ENCODE peak calls at places on chromosome 15, in eight cellular contexts. P is RWPE1, L is SK-N-SH, G is stomach, K is AG04450, R is PC-9, A is upper lobe of right lung, D is body of pancreas. B is an unnamed sample.

GRCh38 chr15:39357478-39358268 is 223.2 kb upstream of the THBS1 start:
- DNase-seq in P (no peak), L (no peak), D (no peak), K (no peak), G (no peak), R (no peak), A (no peak), B (no peak)

GRCh38 chr15:65081270-65081669 is 4.7 kb downstream of the KBTBD13 start:
- DNase-seq in A (no peak), K (no peak), D (no peak), R (no peak), L (no peak), G (no peak), P (no peak), B (no peak)

GRCh38 chr15:55741592-55742497 is 1.1 kb downstream of the PRTG start:
- DNase-seq in G (no peak), R (no peak), K (no peak), L (peak), A (peak), D (peak), P (peak), B (peak)

GRCh38 chr15:99925661-99926461 is 192.6 kb upstream of the LYSMD4 start:
- DNase-seq in K (no peak), L (peak), D (peak), G (peak), P (peak), R (no peak), A (peak), B (peak)

GRCh38 chr15:93196136-93196670 is 107.2 kb upstream of the RGMA start:
- DNase-seq in R (no peak), A (no peak), L (no peak), G (no peak), K (no peak), P (no peak), D (no peak), B (no peak)

GRCh38 chr15:47817825-47818681 is 100.7 kb downstream of the SEMA6D start:
- DNase-seq in R (no peak), A (no peak), K (no peak), P (no peak), G (no peak), L (peak), D (no peak), B (no peak)

GRCh38 chr15:38349251-38349650 is 96.6 kb downstream of the SPRED1 start:
- DNase-seq in L (no peak), A (no peak), G (no peak), K (peak), R (no peak), D (no peak), P (no peak), B (no peak)

GRCh38 chr15:40470423-40471104 is at the start of gene CHST14:
- DNase-seq in A (peak), K (no peak), L (peak), G (peak), R (peak), P (peak), D (peak), B (peak)

GRCh38 chr15:63948436-63948835 is 97.8 kb downstream of the DAPK2 start:
- DNase-seq in P (no peak), R (no peak), A (no peak), D (no peak), L (no peak), K (no peak), G (no peak), B (no peak)

GRCh38 chr15:45402955-45403892 is 24.9 kb upstream of the GATM start:
- DNase-seq in L (peak), P (peak), A (peak), R (peak), D (peak), G (peak), K (no peak), B (peak)

GRCh38 chr15:86743283-86743903 is 663.7 kb downstream of the AGBL1 start:
- DNase-seq in D (peak), K (no peak), L (peak), R (no peak), P (peak), A (no peak), G (peak), B (no peak)

GRCh38 chr15:29774900-29775299 is 47.4 kb downstream of the TJP1 start:
- DNase-seq in D (no peak), K (peak), G (no peak), L (no peak), R (no peak), P (peak), A (no peak), B (no peak)

GRCh38 chr15:90264649-90265048 is 823 bp upstream of the NGRN start:
- DNase-seq in P (peak), G (peak), A (peak), R (peak), D (no peak), L (no peak), K (no peak), B (peak)

GRCh38 chr15:70829366-70830166 is 24.4 kb downstream of the LARP6 start:
- DNase-seq in P (no peak), G (no peak), L (no peak), D (no peak), R (no peak), K (no peak), A (no peak), B (no peak)

GRCh38 chr15:42404461-42405235 is 45.3 kb downstream of the CAPN3 start:
- DNase-seq in D (no peak), G (no peak), L (no peak), A (no peak), P (no peak), K (no peak), R (no peak), B (no peak)

GRCh38 chr15:31271706-31272557 is 54.7 kb upstream of the KLF13 start:
- DNase-seq in A (no peak), K (no peak), P (no peak), D (no peak), G (peak), R (no peak), L (peak), B (no peak)

GRCh38 chr15:84598250-84598649 is 2.6 kb upstream of the ZSCAN2 start:
- DNase-seq in D (no peak), K (no peak), A (no peak), R (no peak), P (no peak), G (no peak), L (no peak), B (no peak)

GRCh38 chr15:98865397-98866339 is 141.9 kb downstream of the PGPEP1L start:
- DNase-seq in L (peak), R (no peak), A (peak), P (peak), D (peak), K (no peak), G (peak), B (peak)

GRCh38 chr15:64665179-64665578 is 110.2 kb downstream of the RBPMS2 start:
- DNase-seq in K (no peak), L (no peak), G (no peak), D (no peak), A (no peak), R (no peak), P (no peak), B (no peak)

GRCh38 chr15:40248006-40248783 is 9.3 kb downstream of the PAK6 start:
- DNase-seq in D (no peak), A (peak), R (no peak), G (no peak), L (peak), K (no peak), P (no peak), B (no peak)

GRCh38 chr15:83571820-83572707 is 81.9 kb upstream of the ADAMTSL3 start:
- DNase-seq in R (no peak), K (no peak), A (no peak), L (peak), G (no peak), D (no peak), P (peak), B (peak)

GRCh38 chr15:100890850-100891249 is 11.2 kb downstream of the ALDH1A3 start:
- DNase-seq in A (no peak), P (no peak), K (no peak), D (no peak), G (peak), L (no peak), R (no peak), B (no peak)

GRCh38 chr15:67188551-67189218 is 65.8 kb downstream of the AAGAB start:
- DNase-seq in K (peak), P (no peak), L (peak), D (no peak), R (no peak), A (no peak), G (no peak), B (no peak)

GRCh38 chr15:62665449-62665848 is 377.1 kb upstream of the TPM1 start:
- DNase-seq in A (no peak), G (no peak), K (no peak), D (no peak), P (no peak), R (no peak), L (no peak), B (peak)

GRCh38 chr15:40217166-40217785 is 21.6 kb upstream of the PAK6 start:
- DNase-seq in P (peak), L (peak), D (peak), K (peak), A (no peak), G (peak), R (peak), B (peak)

GRCh38 chr15:37891754-37892368 is 42.6 kb upstream of the TMCO5A start:
- DNase-seq in A (no peak), L (peak), K (peak), R (no peak), G (no peak), P (peak), D (peak), B (peak)

GRCh38 chr15:64697911-64698369 is 77.4 kb downstream of the RBPMS2 start:
- DNase-seq in A (no peak), D (no peak), G (no peak), P (peak), R (no peak), K (no peak), L (no peak), B (no peak)

GRCh38 chr15:66905185-66905584 is 160.2 kb upstream of the SMAD3 start:
- DNase-seq in D (no peak), G (no peak), L (no peak), K (no peak), A (no peak), R (no peak), P (no peak), B (no peak)

GRCh38 chr15:52558196-52558595 is 10.6 kb downstream of the ARPP19 start:
- DNase-seq in K (no peak), D (no peak), R (no peak), G (no peak), L (no peak), P (peak), A (no peak), B (peak)

GRCh38 chr15:31163769-31164572 is 62.4 kb upstream of the TRPM1 start:
- DNase-seq in A (no peak), L (no peak), P (peak), D (no peak), R (no peak), G (no peak), K (no peak), B (no peak)

GRCh38 chr15:29383367-29383766 is 113.7 kb upstream of the NSMCE3 start:
- DNase-seq in G (no peak), P (no peak), K (no peak), D (no peak), R (no peak), L (no peak), A (no peak), B (no peak)

GRCh38 chr15:62977952-62978811 is 64.4 kb upstream of the TPM1 start:
- DNase-seq in P (no peak), A (no peak), D (no peak), R (no peak), L (no peak), G (no peak), K (no peak), B (no peak)

GRCh38 chr15:89307046-89307587 is 27.5 kb downstream of the POLG start:
- DNase-seq in R (no peak), A (no peak), L (no peak), G (no peak), D (no peak), K (no peak), P (no peak), B (peak)

GRCh38 chr15:34780725-34781124 is 14.6 kb downstream of the ACTC1 start:
- DNase-seq in R (no peak), K (no peak), G (no peak), L (no peak), P (no peak), A (no peak), D (no peak), B (no peak)

GRCh38 chr15:29438714-29439076 is 169.1 kb upstream of the NSMCE3 start:
- DNase-seq in L (no peak), A (no peak), D (no peak), K (no peak), G (no peak), P (no peak), R (no peak), B (no peak)

GRCh38 chr15:64249406-64249805 is 86.6 kb upstream of the PPIB start:
- DNase-seq in K (no peak), P (peak), A (no peak), G (no peak), L (no peak), R (peak), D (peak), B (no peak)

GRCh38 chr15:94414921-94415320 is 183.6 kb downstream of the MCTP2 start:
- DNase-seq in L (no peak), G (no peak), R (no peak), A (no peak), K (no peak), D (no peak), P (no peak), B (no peak)

GRCh38 chr15:82648257-82649103 is 1.3 kb upstream of the CPEB1 start:
- DNase-seq in D (no peak), R (no peak), A (no peak), K (no peak), G (no peak), L (peak), P (no peak), B (no peak)

GRCh38 chr15:98799991-98800390 is 151.7 kb downstream of the IGF1R start:
- DNase-seq in K (no peak), R (no peak), A (no peak), D (no peak), L (no peak), G (no peak), P (no peak), B (no peak)

GRCh38 chr15:66161575-66162118 is 91.9 kb downstream of the MEGF11 start:
- DNase-seq in A (no peak), R (no peak), K (no peak), G (no peak), L (no peak), D (no peak), P (no peak), B (no peak)

GRCh38 chr15:25810154-25810553 is 53.0 kb downstream of the ATP10A start:
- DNase-seq in P (no peak), R (no peak), D (no peak), K (no peak), A (no peak), L (no peak), G (no peak), B (no peak)

GRCh38 chr15:25811481-25811906 is 51.6 kb downstream of the ATP10A start:
- DNase-seq in R (no peak), K (no peak), L (no peak), P (no peak), D (no peak), G (no peak), A (no peak), B (no peak)

GRCh38 chr15:25812073-25812472 is 51.1 kb downstream of the ATP10A start:
- DNase-seq in R (no peak), P (no peak), K (no peak), D (no peak), G (no peak), A (no peak), L (no peak), B (no peak)

GRCh38 chr15:25812845-25813244 is 50.3 kb downstream of the ATP10A start:
- DNase-seq in K (no peak), P (no peak), D (no peak), L (no peak), G (no peak), A (no peak), R (no peak), B (no peak)

DNA sequence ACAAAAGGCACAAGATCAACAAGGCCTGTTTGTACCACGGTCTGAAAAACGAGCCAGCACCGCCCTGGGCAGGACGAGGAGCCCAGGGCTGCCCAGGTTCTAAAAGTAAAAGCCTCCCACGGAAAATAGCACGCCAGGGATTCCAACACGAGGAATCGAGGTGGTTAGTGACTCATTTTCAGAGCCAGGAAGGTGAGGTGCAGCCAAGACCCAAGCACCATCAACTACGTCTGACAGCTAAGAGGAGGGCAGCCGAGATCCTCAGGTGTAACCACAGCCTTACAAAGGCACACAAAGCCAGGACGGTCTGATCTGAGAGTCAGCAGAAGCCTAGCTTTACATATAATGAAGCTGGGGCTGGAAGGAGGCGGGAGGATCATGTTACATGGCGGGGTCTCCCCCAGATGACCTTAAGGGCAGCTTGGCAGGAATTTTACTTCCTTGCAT is 52.5 kb downstream of the ATP10A start:
- DNase-seq in A (no peak), G (no peak), D (no peak), L (no peak), R (no peak), P (no peak), K (no peak), B (no peak)
- H3K27ac ChIP-seq in A (no peak), G (no peak), D (no peak), L (no peak), R (no peak), P (no peak), K (no peak), B (no peak)

GRCh38 chr15:74039656-74040010 is 42.7 kb downstream of the GOLGA6A start:
- DNase-seq in D (no peak), P (no peak), K (no peak), L (no peak), G (no peak), R (no peak), A (no peak), B (no peak)
- H3K27ac ChIP-seq in D (no peak), P (no peak), K (peak), L (no peak), G (no peak), R (no peak), A (peak), B (no peak)

DNA sequence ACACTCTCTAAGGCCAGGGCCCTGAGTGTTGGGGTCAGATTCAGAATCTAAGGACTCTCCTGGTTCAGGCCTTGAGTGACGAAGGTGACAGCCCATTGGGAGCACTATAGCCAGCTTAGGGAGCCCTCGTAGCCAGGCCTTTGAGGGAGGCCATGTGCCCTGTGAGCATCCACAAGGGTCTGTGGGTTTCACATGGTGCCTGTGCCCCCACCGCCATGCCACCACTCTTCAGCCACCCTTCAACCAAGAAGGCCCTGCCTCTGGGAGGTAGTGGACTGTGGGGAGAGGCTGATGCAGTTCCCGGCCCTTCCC is 37.5 kb downstream of the TSPAN3 start:
- DNase-seq in D (peak), K (no peak), L (no peak), R (no peak), G (peak), P (no peak), A (peak), B (no peak)
- H3K27ac ChIP-seq in D (no peak), K (no peak), L (no peak), R (no peak), G (no peak), P (no peak), A (no peak), B (no peak)

DNA sequence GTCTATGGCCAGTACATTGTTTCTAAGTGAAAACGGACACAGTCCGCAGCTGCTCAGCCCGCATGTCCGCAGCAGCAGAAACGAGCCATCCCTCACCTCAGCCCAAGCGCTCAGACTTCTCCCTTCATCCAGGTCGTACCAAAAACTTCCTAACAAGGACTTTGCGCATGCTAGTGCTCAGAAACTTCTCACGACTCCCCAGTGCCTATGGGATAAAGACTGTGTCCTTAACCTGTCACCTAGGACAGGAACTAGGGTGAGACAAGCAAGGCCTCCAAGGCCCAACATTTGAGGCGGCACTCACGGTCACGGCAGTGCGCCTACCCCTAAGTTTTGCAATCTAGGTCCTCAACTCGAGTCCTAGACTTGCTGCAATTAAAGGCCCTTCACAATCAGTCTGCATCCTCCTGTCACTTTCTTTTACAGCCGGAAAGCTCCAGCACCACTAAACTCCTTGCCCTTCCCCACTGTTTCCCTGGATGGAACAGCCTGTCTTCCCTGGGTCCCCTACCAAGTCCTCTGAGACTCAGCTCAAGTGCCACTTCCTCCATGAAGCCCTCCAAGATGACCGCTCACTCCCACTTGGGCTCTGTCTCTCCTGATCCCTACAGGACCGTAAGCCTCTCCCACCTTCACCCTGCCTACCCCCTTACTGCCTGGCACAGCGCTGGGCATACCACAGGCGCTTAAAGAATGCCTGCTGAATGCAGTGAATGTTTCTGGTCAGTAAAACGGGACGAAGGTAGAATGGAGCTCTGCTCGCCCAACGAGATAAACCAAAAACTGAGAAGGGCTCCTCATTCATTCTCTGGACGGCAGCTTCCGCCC is 1.2 kb downstream of the CLN6 start:
- DNase-seq in G (peak), R (no peak), L (peak), D (no peak), A (no peak), K (no peak), P (no peak), B (peak)
- H3K27ac ChIP-seq in G (no peak), R (no peak), L (no peak), D (peak), A (no peak), K (peak), P (peak), B (peak)

DNA sequence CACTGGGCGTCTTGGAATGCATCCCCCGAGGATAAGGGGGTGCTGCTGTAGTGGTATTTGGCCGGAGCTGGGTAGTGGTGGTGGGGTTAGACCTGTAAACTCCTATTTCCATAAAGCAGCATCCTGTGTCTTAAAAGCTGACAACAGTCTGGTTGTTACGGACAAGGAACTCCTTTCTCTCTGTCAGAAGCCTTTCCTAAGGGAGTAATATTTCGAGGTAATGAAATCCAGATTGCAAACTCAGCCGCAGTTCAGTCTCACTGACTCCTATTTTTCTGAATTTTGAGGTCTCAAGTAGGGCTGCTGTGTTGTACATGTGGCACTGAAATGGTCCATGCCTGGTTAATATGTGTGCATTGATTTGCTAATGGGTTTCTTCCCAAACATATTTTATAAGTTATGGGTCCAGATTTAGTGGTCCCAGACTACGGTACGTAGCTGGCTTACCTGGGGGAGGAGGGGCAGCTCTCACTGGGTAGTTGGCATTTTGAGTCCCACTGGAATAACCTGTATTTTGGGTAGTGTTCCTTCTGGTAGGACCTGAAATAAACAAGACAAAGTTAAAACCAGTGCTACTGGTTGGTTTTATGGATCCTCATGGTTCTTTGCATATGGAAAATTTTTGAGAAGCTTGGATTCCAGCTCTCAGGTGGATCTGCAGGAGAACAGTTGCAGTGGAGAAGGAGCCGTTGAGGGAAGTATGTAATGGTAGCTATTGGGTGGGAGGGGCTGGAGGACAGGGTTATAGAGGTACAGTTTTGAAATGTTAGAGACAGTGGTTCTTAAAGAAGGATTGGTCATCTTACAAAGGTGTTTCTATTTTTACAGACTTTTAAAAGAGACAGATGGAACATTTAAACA is 48.6 kb upstream of the LDHAL6B start:
- DNase-seq in G (no peak), L (no peak), A (no peak), P (no peak), R (no peak), K (no peak), D (no peak), B (no peak)
- H3K27ac ChIP-seq in G (no peak), L (no peak), A (no peak), P (no peak), R (no peak), K (no peak), D (no peak), B (no peak)

B was measured in endothelial cell of umbilical vein.